ENCODE peak calls at places on chromosomes 11 and 22, in eight cellular contexts. N is cardiac muscle cell, Z is AG09309, W is left lung, G is GM23338, P is hepatocyte, I is lower leg skin, R is suprapubic skin. A is an unnamed sample.

GRCh38 chr11:121293276-121293569 is 652 bp downstream of the SC5D start:
- DNase-seq in N (no peak), Z (no peak), W (no peak), G (no peak), P (no peak), I (no peak), R (no peak), A (no peak)

GRCh38 chr11:111427471-111427912 is 48.4 kb upstream of the POU2AF1 start:
- DNase-seq in N (no peak), Z (no peak), W (no peak), G (no peak), P (peak), I (no peak), R (no peak), A (no peak)

GRCh38 chr22:29269731-29270474 is 1.8 kb downstream of the EWSR1 start:
- DNase-seq in N (peak), Z (no peak), W (no peak), G (peak), P (no peak), I (no peak), R (no peak), A (no peak)

GRCh38 chr11:19953342-19953741 is 206.9 kb downstream of the DBX1 start:
- DNase-seq in N (no peak), Z (no peak), W (no peak), G (peak), P (peak), I (no peak), R (no peak), A (no peak)

GRCh38 chr11:72792437-72793021 is 1.3 kb downstream of the STARD10 start:
- DNase-seq in N (no peak), Z (no peak), W (no peak), G (no peak), P (no peak), I (no peak), R (no peak), A (no peak)

GRCh38 chr11:112619106-112619505 is 342.1 kb upstream of the NCAM1 start:
- DNase-seq in N (no peak), Z (no peak), W (no peak), G (no peak), P (no peak), I (no peak), R (no peak), A (no peak)

GRCh38 chr22:17379939-17380710 is 10.9 kb downstream of the CECR2 start:
- DNase-seq in N (peak), Z (no peak), W (no peak), G (no peak), P (no peak), I (no peak), R (no peak), A (no peak)

GRCh38 chr11:102367364-102367763 is 20.4 kb downstream of the BIRC2 start:
- DNase-seq in N (no peak), Z (no peak), W (no peak), G (no peak), P (peak), I (no peak), R (no peak), A (no peak)

GRCh38 chr22:25702571-25703167 is 39.3 kb upstream of the MYO18B start:
- DNase-seq in N (no peak), Z (no peak), W (no peak), G (no peak), P (no peak), I (no peak), R (no peak), A (peak)

GRCh38 chr11:123441161-123441560 is 11.1 kb downstream of the GRAMD1B start:
- DNase-seq in N (no peak), Z (no peak), W (no peak), G (no peak), P (no peak), I (no peak), R (peak), A (no peak)

GRCh38 chr11:117551761-117552343 is 224.2 kb downstream of the CEP164 start:
- DNase-seq in N (no peak), Z (no peak), W (no peak), G (no peak), P (no peak), I (no peak), R (no peak), A (no peak)

GRCh38 chr11:5550440-5551095 is 2.2 kb upstream of the OR52H1 start:
- DNase-seq in N (no peak), Z (peak), W (no peak), G (no peak), P (no peak), I (no peak), R (no peak), A (no peak)

GRCh38 chr11:69377953-69378302 is 84.0 kb downstream of the MYEOV start:
- DNase-seq in N (no peak), Z (no peak), W (peak), G (no peak), P (no peak), I (no peak), R (no peak), A (no peak)

DNA sequence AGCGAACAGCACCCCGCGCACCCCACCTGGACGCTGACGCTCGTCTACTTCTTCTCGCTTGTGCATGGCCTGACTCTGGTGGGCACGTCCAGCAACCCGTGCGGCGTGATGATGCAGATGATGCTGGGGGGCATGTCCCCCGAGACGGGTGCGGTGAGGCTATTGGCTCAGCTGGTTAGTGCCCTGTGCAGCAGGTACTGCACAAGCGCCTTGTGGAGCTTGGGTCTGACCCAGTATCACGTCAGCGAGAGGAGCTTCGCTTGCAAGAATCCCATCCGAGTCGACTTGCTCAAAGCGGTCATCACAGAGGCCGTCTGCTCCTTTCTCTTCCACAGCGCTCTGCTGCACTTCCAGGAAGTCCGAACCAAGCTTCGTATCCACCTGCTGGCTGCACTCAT is 440 bp downstream of the AQP11 start:
- DNase-seq in N (peak), Z (no peak), W (no peak), G (peak), P (peak), I (no peak), R (no peak), A (no peak)
- H3K4me3 ChIP-seq in N (peak), Z (peak), W (peak), G (peak), P (peak), I (peak), R (peak), A (peak)

GRCh38 chr11:1782026-1782696 is 18.4 kb upstream of the CTSD start:
- DNase-seq in N (no peak), Z (no peak), W (peak), G (no peak), P (no peak), I (no peak), R (no peak), A (no peak)

GRCh38 chr11:1782831-1783724 is 19.4 kb upstream of the CTSD start:
- DNase-seq in N (no peak), Z (peak), W (peak), G (no peak), P (peak), I (no peak), R (no peak), A (no peak)

GRCh38 chr11:1780700-1781592 is 17.2 kb upstream of the CTSD start:
- DNase-seq in N (no peak), Z (no peak), W (peak), G (no peak), P (no peak), I (no peak), R (peak), A (no peak)

GRCh38 chr11:1779806-1780699 is 16.3 kb upstream of the CTSD start:
- DNase-seq in N (no peak), Z (no peak), W (no peak), G (no peak), P (no peak), I (no peak), R (peak), A (no peak)

DNA sequence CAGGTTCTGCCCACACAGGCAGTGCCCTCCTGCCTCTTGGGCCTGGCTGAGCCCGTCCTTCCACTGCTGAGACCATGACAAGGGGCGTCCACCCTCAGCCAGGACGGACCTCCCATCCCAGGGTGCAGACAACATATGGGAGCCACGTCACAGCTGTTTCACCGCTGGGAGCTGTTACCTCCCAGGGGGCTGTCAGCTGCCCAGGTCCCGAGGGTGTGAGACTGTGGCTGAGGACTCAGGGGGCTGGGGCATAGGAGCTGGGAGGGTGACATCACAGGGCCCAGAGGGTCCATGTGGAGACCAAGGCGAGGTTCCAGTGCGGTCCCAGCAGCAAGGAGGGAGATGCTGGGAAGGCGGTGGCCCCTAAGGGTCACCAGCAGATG is 17.9 kb upstream of the CTSD start:
- DNase-seq in N (no peak), Z (no peak), W (no peak), G (no peak), P (no peak), I (no peak), R (no peak), A (no peak)
- TF ChIP-seq CTCF in N (no peak), Z (no peak), W (no peak), G (no peak), P (no peak), I (no peak), R (no peak), A (no peak)

GRCh38 chr11:26088391-26088790 is 243.5 kb upstream of the ANO3 start:
- DNase-seq in N (no peak), Z (peak), W (no peak), G (no peak), P (no peak), I (no peak), R (no peak), A (no peak)
- H3K4me3 ChIP-seq in N (no peak), Z (no peak), W (no peak), G (no peak), P (no peak), I (no peak), R (no peak), A (no peak)

GRCh38 chr11:92439133-92439532 is 214.5 kb downstream of the FAT3 start:
- DNase-seq in N (no peak), Z (no peak), W (no peak), G (no peak), P (no peak), I (no peak), R (no peak), A (no peak)

GRCh38 chr11:92432515-92432914 is 207.9 kb downstream of the FAT3 start:
- DNase-seq in N (no peak), Z (no peak), W (no peak), G (no peak), P (no peak), I (no peak), R (no peak), A (no peak)

GRCh38 chr11:92440701-92441338 is 216.2 kb downstream of the FAT3 start:
- DNase-seq in N (no peak), Z (no peak), W (no peak), G (peak), P (no peak), I (no peak), R (no peak), A (no peak)

GRCh38 chr11:92436026-92436425 is 211.4 kb downstream of the FAT3 start:
- DNase-seq in N (no peak), Z (no peak), W (no peak), G (no peak), P (no peak), I (no peak), R (no peak), A (no peak)
- TF ChIP-seq CTCF in N (no peak), Z (no peak), W (no peak), G (no peak), P (no peak), I (no peak), R (no peak), A (no peak)

GRCh38 chr22:37816543-37817180 is 6.5 kb upstream of the GALR3 start:
- DNase-seq in N (no peak), Z (no peak), W (no peak), G (no peak), P (no peak), I (no peak), R (no peak), A (no peak)

GRCh38 chr22:37819100-37819433 is 4.1 kb upstream of the GALR3 start:
- DNase-seq in N (no peak), Z (no peak), W (no peak), G (peak), P (no peak), I (no peak), R (no peak), A (no peak)

GRCh38 chr22:37817705-37818311 is 5.4 kb upstream of the GALR3 start:
- DNase-seq in N (peak), Z (no peak), W (peak), G (peak), P (peak), I (peak), R (peak), A (no peak)

GRCh38 chr22:37820350-37820749 is 2.8 kb upstream of the GALR3 start:
- DNase-seq in N (no peak), Z (no peak), W (no peak), G (no peak), P (no peak), I (no peak), R (no peak), A (no peak)

DNA sequence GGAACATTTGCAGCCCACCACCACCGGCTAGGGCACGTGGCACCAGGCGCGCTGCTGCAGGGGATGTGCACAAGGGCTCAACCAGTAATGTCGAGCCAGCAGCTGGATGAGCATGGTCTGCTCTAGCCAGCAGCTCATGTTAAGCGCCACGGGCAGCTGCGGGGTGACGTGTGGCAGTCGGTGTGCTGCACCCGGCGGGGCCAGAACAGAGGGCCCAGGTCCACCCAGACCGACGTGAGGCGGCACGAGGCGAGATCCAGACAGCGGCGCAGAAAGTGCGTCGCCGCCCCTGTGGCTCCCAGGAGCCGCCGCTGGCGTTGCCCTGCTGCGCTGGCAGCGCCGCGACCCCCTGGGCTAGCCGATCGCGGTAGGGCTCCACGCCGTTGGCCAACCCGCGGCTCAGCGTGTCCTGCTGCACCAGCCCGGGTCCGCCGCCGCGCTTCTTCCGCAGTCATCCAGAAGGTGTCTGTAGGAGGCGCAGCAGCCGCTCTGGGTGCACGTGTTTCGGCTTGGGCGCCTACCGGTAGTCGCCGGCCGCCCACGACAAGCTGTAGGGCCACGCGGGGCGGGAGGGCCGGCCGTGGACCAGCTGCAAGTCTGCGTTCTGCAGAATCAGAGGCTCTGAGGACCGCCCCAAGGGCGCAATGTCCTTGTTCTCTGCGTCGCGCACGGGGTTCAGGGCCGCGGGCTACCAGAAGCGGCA is 4.6 kb upstream of the GALR3 start:
- DNase-seq in N (peak), Z (no peak), W (peak), G (peak), P (peak), I (no peak), R (no peak), A (no peak)
- H3K4me3 ChIP-seq in N (peak), Z (peak), W (peak), G (peak), P (peak), I (no peak), R (peak), A (peak)

DNA sequence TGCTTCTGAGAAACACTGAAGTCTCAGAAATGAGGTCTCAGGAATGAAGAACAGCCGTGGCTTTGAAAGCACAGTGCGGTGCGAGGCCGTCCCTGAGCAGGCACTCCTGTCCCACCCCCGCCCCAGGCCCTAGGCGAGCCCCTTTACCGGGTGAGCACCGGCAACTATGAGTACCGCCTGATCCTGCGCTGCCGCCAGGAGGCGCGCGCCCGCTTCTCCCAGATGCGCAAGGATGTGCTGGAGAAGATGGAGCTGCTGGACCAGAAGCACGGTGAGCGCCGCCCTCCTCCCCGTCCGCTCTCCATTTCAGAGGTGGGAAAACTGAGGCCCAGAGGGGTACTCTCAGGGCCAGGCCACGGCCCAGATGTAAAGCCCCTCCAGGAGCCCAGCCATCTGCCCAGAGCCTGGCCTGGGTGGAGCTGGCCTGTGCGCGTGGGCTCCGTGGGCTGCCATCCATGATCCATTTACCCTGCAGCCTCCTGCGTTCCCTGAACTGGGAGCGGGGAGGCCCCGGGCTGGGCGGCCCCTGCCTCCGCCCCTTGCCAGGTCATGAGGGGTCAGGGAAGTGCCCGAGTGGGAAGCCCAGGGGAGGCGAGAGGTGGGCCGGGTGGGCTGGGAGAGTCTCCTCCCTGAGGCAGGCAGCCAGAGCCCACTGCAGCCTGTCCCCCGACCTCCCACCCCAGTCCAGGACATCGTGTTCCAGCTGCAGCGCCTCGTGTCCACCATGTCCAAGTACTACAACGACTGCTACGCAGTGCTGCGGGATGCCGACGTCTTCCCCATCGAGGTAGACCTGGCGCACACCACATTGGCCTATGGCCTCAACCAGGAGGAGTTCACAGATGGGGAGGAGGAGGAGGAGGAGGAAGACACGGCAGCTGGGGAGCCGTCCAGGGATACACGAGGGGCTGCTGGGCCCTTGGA is 9.5 kb downstream of the SLC16A8 start:
- DNase-seq in N (no peak), Z (no peak), W (no peak), G (peak), P (no peak), I (no peak), R (no peak), A (no peak)
- TF ChIP-seq CTCF in N (peak), Z (no peak), W (no peak), G (peak), P (peak), I (no peak), R (no peak), A (no peak)

A was measured in GM12864.